ENCODE peak calls at places on chromosomes 7 and 10, in nine cellular contexts. One of them, this sample, is unnamed.

GRCh38 chr10:31816318-31816717 is 112.3 kb downstream of the ARHGAP12 start:
- DNase-seq in transverse colon: no peak
- DNase-seq in tibial artery: no peak
- DNase-seq in cardiac muscle cell: peak
- DNase-seq in GM23338: no peak
- DNase-seq in spleen: no peak
- DNase-seq in Panc1: no peak
- DNase-seq in psoas muscle: no peak
- DNase-seq in pancreas: no peak
- DNase-seq in this sample: no peak

GRCh38 chr10:27240212-27240890 is at the start of gene ACBD5:
- DNase-seq in Panc1: no peak
- DNase-seq in GM23338: peak
- DNase-seq in tibial artery: peak
- DNase-seq in spleen: peak
- DNase-seq in psoas muscle: peak
- DNase-seq in transverse colon: peak
- DNase-seq in pancreas: peak
- DNase-seq in cardiac muscle cell: peak
- DNase-seq in this sample: peak

GRCh38 chr7:148697256-148697841 is 1.4 kb upstream of the CUL1 start:
- DNase-seq in tibial artery: peak
- DNase-seq in cardiac muscle cell: peak
- DNase-seq in spleen: no peak
- DNase-seq in Panc1: no peak
- DNase-seq in psoas muscle: peak
- DNase-seq in transverse colon: peak
- DNase-seq in GM23338: no peak
- DNase-seq in pancreas: no peak
- DNase-seq in this sample: peak

GRCh38 chr10:46096426-46096825 is 50.4 kb upstream of the MSMB start:
- DNase-seq in psoas muscle: no peak
- DNase-seq in tibial artery: no peak
- DNase-seq in cardiac muscle cell: no peak
- DNase-seq in pancreas: no peak
- DNase-seq in transverse colon: no peak
- DNase-seq in spleen: no peak
- DNase-seq in Panc1: no peak
- DNase-seq in GM23338: no peak
- DNase-seq in this sample: no peak

GRCh38 chr7:572668-573495 is 53.2 kb upstream of the PDGFA start:
- DNase-seq in transverse colon: no peak
- DNase-seq in Panc1: no peak
- DNase-seq in pancreas: no peak
- DNase-seq in spleen: no peak
- DNase-seq in cardiac muscle cell: no peak
- DNase-seq in GM23338: peak
- DNase-seq in tibial artery: no peak
- DNase-seq in psoas muscle: no peak
- DNase-seq in this sample: no peak

GRCh38 chr7:117555260-117555659 is 75.4 kb downstream of the CFTR start:
- DNase-seq in Panc1: no peak
- DNase-seq in GM23338: no peak
- DNase-seq in psoas muscle: no peak
- DNase-seq in pancreas: no peak
- DNase-seq in spleen: no peak
- DNase-seq in tibial artery: no peak
- DNase-seq in cardiac muscle cell: no peak
- DNase-seq in transverse colon: no peak
- DNase-seq in this sample: no peak

GRCh38 chr7:142516038-142516501 is 233.2 kb upstream of the PRSS1 start:
- DNase-seq in spleen: no peak
- DNase-seq in cardiac muscle cell: peak
- DNase-seq in transverse colon: peak
- DNase-seq in Panc1: no peak
- DNase-seq in psoas muscle: no peak
- DNase-seq in pancreas: peak
- DNase-seq in tibial artery: no peak
- DNase-seq in GM23338: peak
- DNase-seq in this sample: no peak

GRCh38 chr7:96663457-96663856 is 46.2 kb downstream of the SEM1 start:
- DNase-seq in pancreas: no peak
- DNase-seq in Panc1: no peak
- DNase-seq in transverse colon: no peak
- DNase-seq in tibial artery: no peak
- DNase-seq in spleen: no peak
- DNase-seq in psoas muscle: no peak
- DNase-seq in GM23338: no peak
- DNase-seq in cardiac muscle cell: no peak
- DNase-seq in this sample: no peak

GRCh38 chr10:48221814-48222213 is 52.7 kb downstream of the FRMPD2 start:
- DNase-seq in tibial artery: no peak
- DNase-seq in cardiac muscle cell: no peak
- DNase-seq in Panc1: no peak
- DNase-seq in transverse colon: no peak
- DNase-seq in spleen: no peak
- DNase-seq in GM23338: no peak
- DNase-seq in psoas muscle: no peak
- DNase-seq in pancreas: no peak
- DNase-seq in this sample: no peak

GRCh38 chr10:127990846-127991542 is 84.1 kb downstream of the PTPRE start:
- DNase-seq in pancreas: no peak
- DNase-seq in spleen: no peak
- DNase-seq in psoas muscle: no peak
- DNase-seq in Panc1: no peak
- DNase-seq in tibial artery: no peak
- DNase-seq in transverse colon: no peak
- DNase-seq in cardiac muscle cell: peak
- DNase-seq in GM23338: no peak
- DNase-seq in this sample: no peak

GRCh38 chr7:70092314-70093303 is 494.3 kb downstream of the AUTS2 start:
- DNase-seq in cardiac muscle cell: peak
- DNase-seq in spleen: no peak
- DNase-seq in transverse colon: no peak
- DNase-seq in tibial artery: no peak
- DNase-seq in Panc1: no peak
- DNase-seq in pancreas: no peak
- DNase-seq in psoas muscle: peak
- DNase-seq in GM23338: no peak
- DNase-seq in this sample: no peak

GRCh38 chr7:17674166-17674955 is 265.9 kb downstream of the SNX13 start:
- DNase-seq in spleen: no peak
- DNase-seq in transverse colon: no peak
- DNase-seq in pancreas: no peak
- DNase-seq in Panc1: no peak
- DNase-seq in tibial artery: no peak
- DNase-seq in cardiac muscle cell: no peak
- DNase-seq in GM23338: no peak
- DNase-seq in psoas muscle: no peak
- DNase-seq in this sample: no peak

GRCh38 chr7:50292165-50292757 is 12.3 kb upstream of the IKZF1 start:
- DNase-seq in transverse colon: no peak
- DNase-seq in GM23338: no peak
- DNase-seq in psoas muscle: no peak
- DNase-seq in spleen: no peak
- DNase-seq in Panc1: no peak
- DNase-seq in cardiac muscle cell: no peak
- DNase-seq in tibial artery: no peak
- DNase-seq in pancreas: no peak
- DNase-seq in this sample: no peak

GRCh38 chr7:37832194-37832593 is 16.2 kb upstream of the NME8 start:
- DNase-seq in GM23338: no peak
- DNase-seq in pancreas: peak
- DNase-seq in psoas muscle: peak
- DNase-seq in spleen: peak
- DNase-seq in Panc1: no peak
- DNase-seq in cardiac muscle cell: peak
- DNase-seq in transverse colon: peak
- DNase-seq in tibial artery: peak
- DNase-seq in this sample: peak

GRCh38 chr7:20993693-20994092 is 207.0 kb upstream of the SP8 start:
- DNase-seq in pancreas: no peak
- DNase-seq in GM23338: no peak
- DNase-seq in spleen: no peak
- DNase-seq in tibial artery: no peak
- DNase-seq in Panc1: no peak
- DNase-seq in cardiac muscle cell: no peak
- DNase-seq in psoas muscle: no peak
- DNase-seq in transverse colon: no peak
- DNase-seq in this sample: no peak
- H3K27ac ChIP-seq in pancreas: no peak
- H3K27ac ChIP-seq in GM23338: no peak
- H3K27ac ChIP-seq in spleen: no peak
- H3K27ac ChIP-seq in tibial artery: no peak
- H3K27ac ChIP-seq in Panc1: no peak
- H3K27ac ChIP-seq in cardiac muscle cell: no peak
- H3K27ac ChIP-seq in psoas muscle: no peak
- H3K27ac ChIP-seq in transverse colon: no peak
- H3K27ac ChIP-seq in this sample: no peak

GRCh38 chr10:62816179-62817119 is at the start of gene EGR2:
- DNase-seq in pancreas: peak
- DNase-seq in GM23338: peak
- DNase-seq in psoas muscle: peak
- DNase-seq in tibial artery: peak
- DNase-seq in transverse colon: peak
- DNase-seq in Panc1: peak
- DNase-seq in cardiac muscle cell: peak
- DNase-seq in spleen: peak
- DNase-seq in this sample: peak

GRCh38 chr10:62817120-62817762 is 1.1 kb upstream of the EGR2 start:
- DNase-seq in Panc1: no peak
- DNase-seq in psoas muscle: peak
- DNase-seq in cardiac muscle cell: peak
- DNase-seq in transverse colon: peak
- DNase-seq in spleen: peak
- DNase-seq in pancreas: peak
- DNase-seq in GM23338: peak
- DNase-seq in tibial artery: peak
- DNase-seq in this sample: peak

GRCh38 chr10:62819521-62819920 is 3.4 kb upstream of the EGR2 start:
- DNase-seq in GM23338: no peak
- DNase-seq in transverse colon: no peak
- DNase-seq in psoas muscle: no peak
- DNase-seq in cardiac muscle cell: peak
- DNase-seq in Panc1: no peak
- DNase-seq in tibial artery: no peak
- DNase-seq in spleen: no peak
- DNase-seq in pancreas: no peak
- DNase-seq in this sample: no peak

GRCh38 chr10:62817763-62818425 is 1.7 kb upstream of the EGR2 start:
- DNase-seq in spleen: peak
- DNase-seq in transverse colon: peak
- DNase-seq in cardiac muscle cell: peak
- DNase-seq in Panc1: no peak
- DNase-seq in pancreas: peak
- DNase-seq in tibial artery: peak
- DNase-seq in psoas muscle: peak
- DNase-seq in GM23338: peak
- DNase-seq in this sample: peak

DNA sequence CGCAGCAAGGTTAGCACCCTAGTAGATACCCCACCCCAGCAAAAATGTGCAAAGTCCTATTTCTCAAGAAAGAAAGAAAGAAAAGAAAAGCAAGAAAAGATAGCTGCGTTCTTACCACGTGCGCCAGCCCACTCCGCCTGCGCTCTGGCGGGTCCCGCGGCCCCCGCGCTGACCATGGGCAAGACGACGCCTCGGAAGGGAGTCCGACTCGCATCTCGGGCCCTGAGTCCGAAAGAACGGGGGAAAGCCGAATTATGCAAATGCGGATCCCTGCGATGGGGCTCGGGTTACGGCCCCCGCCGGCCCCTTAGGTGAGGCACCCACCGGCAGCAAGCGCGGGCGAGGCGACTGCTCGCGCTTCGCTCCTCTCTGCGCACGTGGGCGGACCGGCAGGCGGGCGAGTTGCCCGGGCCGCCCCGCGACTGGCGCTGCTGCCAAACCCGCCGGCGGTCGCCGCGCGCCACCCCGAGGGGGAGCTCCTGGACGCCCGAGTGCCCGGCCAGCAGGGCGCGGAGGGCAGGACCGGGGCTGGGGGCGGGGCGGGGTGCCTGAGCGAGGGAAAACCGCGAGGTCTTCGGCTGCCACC is 2.4 kb upstream of the EGR2 start:
- DNase-seq in GM23338: peak
- DNase-seq in tibial artery: no peak
- DNase-seq in Panc1: no peak
- DNase-seq in pancreas: peak
- DNase-seq in spleen: peak
- DNase-seq in cardiac muscle cell: no peak
- DNase-seq in psoas muscle: peak
- DNase-seq in transverse colon: peak
- DNase-seq in this sample: no peak
- TF ChIP-seq CTCF in GM23338: peak
- TF ChIP-seq CTCF in tibial artery: no peak
- TF ChIP-seq CTCF in Panc1: no peak
- TF ChIP-seq CTCF in pancreas: no peak
- TF ChIP-seq CTCF in spleen: no peak
- TF ChIP-seq CTCF in cardiac muscle cell: no peak
- TF ChIP-seq CTCF in psoas muscle: no peak
- TF ChIP-seq CTCF in transverse colon: no peak
- TF ChIP-seq CTCF in this sample: peak

DNA sequence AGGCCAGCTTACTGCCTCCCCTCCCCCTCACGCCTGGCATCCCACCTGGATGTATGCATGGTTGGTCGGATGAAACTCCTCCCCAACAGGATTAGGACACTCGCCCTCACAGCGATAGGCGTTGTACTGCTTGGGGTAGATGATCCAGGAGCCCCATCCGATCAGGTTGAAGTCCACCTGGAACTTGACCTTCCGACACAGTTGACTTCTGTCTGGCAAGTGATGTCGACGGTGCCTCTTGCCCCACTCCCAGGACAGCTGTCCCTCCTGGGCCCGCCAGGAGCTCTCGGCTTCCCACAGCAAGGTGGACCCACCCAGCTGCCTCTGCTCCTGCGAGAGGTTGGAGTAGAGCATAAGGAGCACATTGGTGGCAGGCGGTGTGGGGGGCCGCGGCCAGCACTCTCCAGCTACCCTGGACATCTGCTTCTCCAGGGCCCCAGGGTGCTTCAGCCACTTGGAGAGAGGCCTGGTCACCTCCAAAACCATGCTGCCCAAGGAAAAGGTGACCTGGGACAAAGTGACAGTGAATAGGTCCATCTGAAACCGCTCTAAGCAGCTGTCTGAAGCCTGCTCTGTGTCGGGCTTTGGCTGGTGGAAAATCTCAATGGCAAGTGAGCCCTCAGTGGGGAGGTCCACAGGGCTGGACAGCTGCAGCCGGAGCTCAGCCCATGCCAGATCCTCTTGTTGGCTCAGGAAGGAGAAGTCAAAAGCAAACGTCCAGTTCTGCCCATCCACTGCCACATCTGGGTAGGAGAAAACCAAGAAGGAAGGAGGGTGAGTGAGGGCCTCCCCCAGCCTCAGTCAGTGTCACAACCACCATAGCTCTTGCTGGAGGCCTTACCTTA is 6.0 kb downstream of the NODAL start:
- DNase-seq in tibial artery: no peak
- DNase-seq in GM23338: no peak
- DNase-seq in pancreas: no peak
- DNase-seq in spleen: no peak
- DNase-seq in cardiac muscle cell: no peak
- DNase-seq in psoas muscle: no peak
- DNase-seq in Panc1: no peak
- DNase-seq in transverse colon: no peak
- DNase-seq in this sample: no peak
- H3K4me3 ChIP-seq in tibial artery: no peak
- H3K4me3 ChIP-seq in GM23338: no peak
- H3K4me3 ChIP-seq in pancreas: no peak
- H3K4me3 ChIP-seq in spleen: no peak
- H3K4me3 ChIP-seq in cardiac muscle cell: no peak
- H3K4me3 ChIP-seq in psoas muscle: no peak
- H3K4me3 ChIP-seq in Panc1: no peak
- H3K4me3 ChIP-seq in transverse colon: no peak
- H3K4me3 ChIP-seq in this sample: no peak

GRCh38 chr10:116756277-116756676 is 13.9 kb upstream of the HSPA12A start:
- DNase-seq in GM23338: no peak
- DNase-seq in Panc1: no peak
- DNase-seq in spleen: no peak
- DNase-seq in tibial artery: peak
- DNase-seq in transverse colon: peak
- DNase-seq in psoas muscle: no peak
- DNase-seq in cardiac muscle cell: peak
- DNase-seq in pancreas: no peak
- DNase-seq in this sample: no peak
- H3K27ac ChIP-seq in GM23338: no peak
- H3K27ac ChIP-seq in Panc1: no peak
- H3K27ac ChIP-seq in spleen: peak
- H3K27ac ChIP-seq in tibial artery: peak
- H3K27ac ChIP-seq in transverse colon: no peak
- H3K27ac ChIP-seq in psoas muscle: no peak
- H3K27ac ChIP-seq in cardiac muscle cell: peak
- H3K27ac ChIP-seq in pancreas: no peak
- H3K27ac ChIP-seq in this sample: peak